ENCODE peak calls at places on chromosomes 5 and 9, in eight cellular contexts. One of them, this sample, is unnamed.

GRCh38 chr5:39623291-39623865 is 198.6 kb upstream of the DAB2 start:
- DNase-seq in dorsolateral prefrontal cortex: no peak
- DNase-seq in nephron progenitor cell: no peak
- DNase-seq in ecto neural progenitor cell: no peak
- DNase-seq in EL: no peak
- DNase-seq in ELR: no peak
- DNase-seq in GM12865: no peak
- DNase-seq in pancreas: no peak
- DNase-seq in this sample: peak; percentile 47

GRCh38 chr9:77897292-77897691 is 134.3 kb downstream of the GNAQ start:
- DNase-seq in nephron progenitor cell: no peak
- DNase-seq in pancreas: no peak
- DNase-seq in GM12865: peak; percentile 22
- DNase-seq in dorsolateral prefrontal cortex: no peak
- DNase-seq in EL: no peak
- DNase-seq in ecto neural progenitor cell: no peak
- DNase-seq in ELR: peak; percentile 24
- DNase-seq in this sample: no peak

GRCh38 chr5:9452181-9452580 is 93.7 kb downstream of the SEMA5A start:
- DNase-seq in dorsolateral prefrontal cortex: no peak
- DNase-seq in GM12865: no peak
- DNase-seq in EL: no peak
- DNase-seq in ELR: no peak
- DNase-seq in pancreas: no peak
- DNase-seq in nephron progenitor cell: no peak
- DNase-seq in ecto neural progenitor cell: no peak
- DNase-seq in this sample: no peak

GRCh38 chr9:80797841-80798688 is 891.3 kb downstream of the TLE1 start:
- DNase-seq in pancreas: no peak
- DNase-seq in EL: no peak
- DNase-seq in ELR: no peak
- DNase-seq in GM12865: no peak
- DNase-seq in nephron progenitor cell: peak; percentile 10
- DNase-seq in dorsolateral prefrontal cortex: peak; percentile 67
- DNase-seq in ecto neural progenitor cell: no peak
- DNase-seq in this sample: peak; percentile 88

GRCh38 chr5:65808818-65809217 is 86.8 kb downstream of the NLN start:
- DNase-seq in ecto neural progenitor cell: no peak
- DNase-seq in dorsolateral prefrontal cortex: no peak
- DNase-seq in ELR: peak; percentile 77
- DNase-seq in GM12865: no peak
- DNase-seq in nephron progenitor cell: no peak
- DNase-seq in EL: peak; percentile 63
- DNase-seq in pancreas: no peak
- DNase-seq in this sample: peak; percentile 9

GRCh38 chr5:132905938-132906337 is 32.5 kb downstream of the LEAP2 start:
- DNase-seq in ecto neural progenitor cell: no peak
- DNase-seq in pancreas: no peak
- DNase-seq in GM12865: no peak
- DNase-seq in nephron progenitor cell: no peak
- DNase-seq in dorsolateral prefrontal cortex: no peak
- DNase-seq in ELR: peak; percentile 13
- DNase-seq in EL: no peak
- DNase-seq in this sample: no peak

GRCh38 chr9:74770508-74771261 is 117.0 kb downstream of the TRPM6 start:
- DNase-seq in dorsolateral prefrontal cortex: no peak
- DNase-seq in GM12865: peak; percentile 46
- DNase-seq in ecto neural progenitor cell: peak; percentile 69
- DNase-seq in pancreas: peak; percentile 41
- DNase-seq in ELR: peak; percentile 48
- DNase-seq in nephron progenitor cell: peak; percentile 50
- DNase-seq in EL: peak; percentile 25
- DNase-seq in this sample: peak; percentile 5

GRCh38 chr5:96703384-96703910 is 41.3 kb downstream of the CAST start:
- DNase-seq in dorsolateral prefrontal cortex: no peak
- DNase-seq in nephron progenitor cell: no peak
- DNase-seq in pancreas: no peak
- DNase-seq in ecto neural progenitor cell: no peak
- DNase-seq in EL: peak; percentile 13
- DNase-seq in ELR: peak; percentile 41
- DNase-seq in GM12865: peak; percentile 78
- DNase-seq in this sample: no peak

GRCh38 chr5:135203593-135204036 is 169.6 kb upstream of the PITX1 start:
- DNase-seq in ecto neural progenitor cell: no peak
- DNase-seq in dorsolateral prefrontal cortex: no peak
- DNase-seq in EL: peak; percentile 39
- DNase-seq in GM12865: peak; percentile 14
- DNase-seq in pancreas: no peak
- DNase-seq in ELR: peak; percentile 64
- DNase-seq in nephron progenitor cell: no peak
- DNase-seq in this sample: peak; percentile 32

GRCh38 chr9:122033775-122034373 is 59.2 kb downstream of the TTLL11 start:
- DNase-seq in dorsolateral prefrontal cortex: no peak
- DNase-seq in pancreas: no peak
- DNase-seq in GM12865: no peak
- DNase-seq in EL: no peak
- DNase-seq in ELR: no peak
- DNase-seq in nephron progenitor cell: no peak
- DNase-seq in ecto neural progenitor cell: no peak
- DNase-seq in this sample: no peak

GRCh38 chr5:139689631-139690384 is 41.7 kb downstream of the CXXC5 start:
- DNase-seq in nephron progenitor cell: peak; percentile 48
- DNase-seq in ELR: peak; percentile 57
- DNase-seq in EL: peak; percentile 44
- DNase-seq in ecto neural progenitor cell: no peak
- DNase-seq in dorsolateral prefrontal cortex: no peak
- DNase-seq in GM12865: peak; percentile 56
- DNase-seq in pancreas: peak; percentile 90
- DNase-seq in this sample: no peak

GRCh38 chr9:135226369-135227050 is 139.0 kb downstream of the OLFM1 start:
- DNase-seq in pancreas: no peak
- DNase-seq in nephron progenitor cell: no peak
- DNase-seq in EL: no peak
- DNase-seq in GM12865: no peak
- DNase-seq in ELR: no peak
- DNase-seq in dorsolateral prefrontal cortex: no peak
- DNase-seq in ecto neural progenitor cell: no peak
- DNase-seq in this sample: no peak

GRCh38 chr5:138611295-138612220 is 36.4 kb upstream of the HSPA9 start:
- DNase-seq in pancreas: no peak
- DNase-seq in nephron progenitor cell: peak; percentile 58
- DNase-seq in ecto neural progenitor cell: no peak
- DNase-seq in GM12865: no peak
- DNase-seq in EL: no peak
- DNase-seq in dorsolateral prefrontal cortex: peak; percentile 72
- DNase-seq in ELR: no peak
- DNase-seq in this sample: no peak

GRCh38 chr9:91907387-91908292 is 42.4 kb downstream of the ROR2 start:
- DNase-seq in dorsolateral prefrontal cortex: no peak
- DNase-seq in nephron progenitor cell: no peak
- DNase-seq in ELR: no peak
- DNase-seq in EL: peak; percentile 18
- DNase-seq in pancreas: no peak
- DNase-seq in ecto neural progenitor cell: no peak
- DNase-seq in GM12865: no peak
- DNase-seq in this sample: no peak

This sample was measured in RPMI7951.